ENCODE peak calls at places on chromosomes 7 and 10, in six cellular contexts. One of them, this sample, is unnamed.
A peak's percentile ranks its signal among the peaks of the same experiment; 100 is the strongest.

GRCh38 chr10:66931949-66932343 is 6.1 kb downstream of the LRRTM3 start:
- DNase-seq in naive thymus-derived CD4-positive, alpha-beta T cell: no peak
- DNase-seq in neuronal stem cell: no peak
- DNase-seq in GM06990: no peak
- DNase-seq in SJSA1: no peak
- DNase-seq in NT2/D1: no peak
- DNase-seq in this sample: no peak

GRCh38 chr7:113015038-113015645 is 71.5 kb downstream of the GPR85 start:
- DNase-seq in naive thymus-derived CD4-positive, alpha-beta T cell: no peak
- DNase-seq in neuronal stem cell: no peak
- DNase-seq in GM06990: no peak
- DNase-seq in SJSA1: peak; percentile 25
- DNase-seq in NT2/D1: no peak
- DNase-seq in this sample: no peak

GRCh38 chr7:1520574-1521234 is 9.8 kb upstream of the MAFK start:
- DNase-seq in naive thymus-derived CD4-positive, alpha-beta T cell: no peak
- DNase-seq in neuronal stem cell: no peak
- DNase-seq in GM06990: no peak
- DNase-seq in SJSA1: peak; percentile 99
- DNase-seq in NT2/D1: no peak
- DNase-seq in this sample: no peak

GRCh38 chr10:26367771-26368170 is 70.4 kb upstream of the APBB1IP start:
- DNase-seq in naive thymus-derived CD4-positive, alpha-beta T cell: peak; percentile 29
- DNase-seq in neuronal stem cell: peak; percentile 64
- DNase-seq in GM06990: peak; percentile 26
- DNase-seq in SJSA1: no peak
- DNase-seq in NT2/D1: peak; percentile 48
- DNase-seq in this sample: no peak

GRCh38 chr10:91051834-91052233 is 130.9 kb upstream of the ANKRD1 start:
- DNase-seq in naive thymus-derived CD4-positive, alpha-beta T cell: no peak
- DNase-seq in neuronal stem cell: no peak
- DNase-seq in GM06990: no peak
- DNase-seq in SJSA1: no peak
- DNase-seq in NT2/D1: no peak
- DNase-seq in this sample: no peak

GRCh38 chr10:111546216-111546615 is 469.4 kb downstream of the ADRA2A start:
- DNase-seq in naive thymus-derived CD4-positive, alpha-beta T cell: no peak
- DNase-seq in neuronal stem cell: no peak
- DNase-seq in GM06990: no peak
- DNase-seq in SJSA1: no peak
- DNase-seq in NT2/D1: no peak
- DNase-seq in this sample: no peak

GRCh38 chr10:46231087-46231486 is 55.7 kb upstream of the ANTXRL start:
- DNase-seq in naive thymus-derived CD4-positive, alpha-beta T cell: no peak
- DNase-seq in neuronal stem cell: no peak
- DNase-seq in GM06990: no peak
- DNase-seq in SJSA1: no peak
- DNase-seq in NT2/D1: no peak
- DNase-seq in this sample: no peak

GRCh38 chr10:109912335-109913282 is 10.7 kb downstream of the XPNPEP1 start:
- DNase-seq in naive thymus-derived CD4-positive, alpha-beta T cell: no peak
- DNase-seq in neuronal stem cell: no peak
- DNase-seq in GM06990: peak; percentile 43
- DNase-seq in SJSA1: no peak
- DNase-seq in NT2/D1: no peak
- DNase-seq in this sample: no peak

GRCh38 chr7:114487174-114487573 is 72.6 kb downstream of the FOXP2 start:
- DNase-seq in naive thymus-derived CD4-positive, alpha-beta T cell: no peak
- DNase-seq in neuronal stem cell: no peak
- DNase-seq in GM06990: no peak
- DNase-seq in SJSA1: no peak
- DNase-seq in NT2/D1: no peak
- DNase-seq in this sample: no peak

GRCh38 chr7:81399461-81399860 is 370.4 kb downstream of the HGF start:
- DNase-seq in naive thymus-derived CD4-positive, alpha-beta T cell: no peak
- DNase-seq in neuronal stem cell: no peak
- DNase-seq in GM06990: no peak
- DNase-seq in SJSA1: no peak
- DNase-seq in NT2/D1: no peak
- DNase-seq in this sample: no peak

GRCh38 chr7:159031135-159031701 is 113.4 kb downstream of the VIPR2 start:
- DNase-seq in naive thymus-derived CD4-positive, alpha-beta T cell: no peak
- DNase-seq in neuronal stem cell: no peak
- DNase-seq in GM06990: no peak
- DNase-seq in SJSA1: no peak
- DNase-seq in NT2/D1: no peak
- DNase-seq in this sample: peak; percentile 78

GRCh38 chr10:75600833-75601232 is 169.4 kb downstream of the LRMDA start:
- DNase-seq in naive thymus-derived CD4-positive, alpha-beta T cell: no peak
- DNase-seq in neuronal stem cell: no peak
- DNase-seq in GM06990: no peak
- DNase-seq in SJSA1: no peak
- DNase-seq in NT2/D1: no peak
- DNase-seq in this sample: no peak

GRCh38 chr7:82442492-82443043 is 1.0 kb downstream of the CACNA2D1 start:
- DNase-seq in naive thymus-derived CD4-positive, alpha-beta T cell: no peak
- DNase-seq in neuronal stem cell: no peak
- DNase-seq in GM06990: peak; percentile 6
- DNase-seq in SJSA1: peak; percentile 47
- DNase-seq in NT2/D1: no peak
- DNase-seq in this sample: peak; percentile 56

GRCh38 chr7:31192996-31193395 is 140.9 kb downstream of the ADCYAP1R1 start:
- DNase-seq in naive thymus-derived CD4-positive, alpha-beta T cell: no peak
- DNase-seq in neuronal stem cell: peak; percentile 71
- DNase-seq in GM06990: peak; percentile 6
- DNase-seq in SJSA1: peak; percentile 23
- DNase-seq in NT2/D1: peak; percentile 86
- DNase-seq in this sample: peak; percentile 65

GRCh38 chr10:17737021-17737965 is 14.7 kb upstream of the TMEM236 start:
- DNase-seq in naive thymus-derived CD4-positive, alpha-beta T cell: peak; percentile 6
- DNase-seq in neuronal stem cell: peak; percentile 15
- DNase-seq in GM06990: no peak
- DNase-seq in SJSA1: peak; percentile 38
- DNase-seq in NT2/D1: peak; percentile 18
- DNase-seq in this sample: peak; percentile 37

GRCh38 chr7:44067064-44067951 is 1.9 kb upstream of the PGAM2 start:
- DNase-seq in naive thymus-derived CD4-positive, alpha-beta T cell: no peak
- DNase-seq in neuronal stem cell: no peak
- DNase-seq in GM06990: no peak
- DNase-seq in SJSA1: no peak
- DNase-seq in NT2/D1: no peak
- DNase-seq in this sample: peak; percentile 11

GRCh38 chr7:157514306-157514705 is 177.5 kb downstream of the DNAJB6 start:
- DNase-seq in naive thymus-derived CD4-positive, alpha-beta T cell: no peak
- DNase-seq in neuronal stem cell: no peak
- DNase-seq in GM06990: no peak
- DNase-seq in SJSA1: no peak
- DNase-seq in NT2/D1: no peak
- DNase-seq in this sample: no peak

GRCh38 chr10:55358539-55358938 is 557.5 kb upstream of the PCDH15 start:
- DNase-seq in naive thymus-derived CD4-positive, alpha-beta T cell: no peak
- DNase-seq in neuronal stem cell: no peak
- DNase-seq in GM06990: no peak
- DNase-seq in SJSA1: no peak
- DNase-seq in NT2/D1: no peak
- DNase-seq in this sample: no peak

GRCh38 chr10:34528320-34528719 is 286.8 kb downstream of the PARD3 start:
- DNase-seq in naive thymus-derived CD4-positive, alpha-beta T cell: no peak
- DNase-seq in neuronal stem cell: peak; percentile 43
- DNase-seq in GM06990: no peak
- DNase-seq in SJSA1: peak; percentile 88
- DNase-seq in NT2/D1: peak; percentile 85
- DNase-seq in this sample: no peak

GRCh38 chr10:7260912-7261700 is 149.7 kb downstream of the SFMBT2 start:
- DNase-seq in naive thymus-derived CD4-positive, alpha-beta T cell: no peak
- DNase-seq in neuronal stem cell: no peak
- DNase-seq in GM06990: no peak
- DNase-seq in SJSA1: no peak
- DNase-seq in NT2/D1: no peak
- DNase-seq in this sample: no peak

GRCh38 chr7:117951285-117951684 is 78.0 kb upstream of the CTTNBP2 start:
- DNase-seq in naive thymus-derived CD4-positive, alpha-beta T cell: no peak
- DNase-seq in neuronal stem cell: no peak
- DNase-seq in GM06990: no peak
- DNase-seq in SJSA1: no peak
- DNase-seq in NT2/D1: no peak
- DNase-seq in this sample: no peak

GRCh38 chr10:29646238-29646902 is 11.6 kb upstream of the SVIL start:
- DNase-seq in naive thymus-derived CD4-positive, alpha-beta T cell: no peak
- DNase-seq in neuronal stem cell: no peak
- DNase-seq in GM06990: no peak
- DNase-seq in SJSA1: peak; percentile 27
- DNase-seq in NT2/D1: no peak
- DNase-seq in this sample: peak; percentile 51

GRCh38 chr10:47061776-47062175 is 150.5 kb downstream of the PTPN20 start:
- DNase-seq in naive thymus-derived CD4-positive, alpha-beta T cell: no peak
- DNase-seq in neuronal stem cell: no peak
- DNase-seq in GM06990: no peak
- DNase-seq in SJSA1: no peak
- DNase-seq in NT2/D1: no peak
- DNase-seq in this sample: no peak

GRCh38 chr7:94313926-94314325 is 80.8 kb upstream of the COL1A2 start:
- DNase-seq in naive thymus-derived CD4-positive, alpha-beta T cell: no peak
- DNase-seq in neuronal stem cell: no peak
- DNase-seq in GM06990: no peak
- DNase-seq in SJSA1: no peak
- DNase-seq in NT2/D1: no peak
- DNase-seq in this sample: no peak

GRCh38 chr10:117544729-117545140 is 2.2 kb downstream of the EMX2 start:
- DNase-seq in naive thymus-derived CD4-positive, alpha-beta T cell: no peak
- DNase-seq in neuronal stem cell: no peak
- DNase-seq in GM06990: no peak
- DNase-seq in SJSA1: no peak
- DNase-seq in NT2/D1: no peak
- DNase-seq in this sample: no peak

GRCh38 chr10:105354010-105354409 is 712.9 kb downstream of the SORCS3 start:
- DNase-seq in naive thymus-derived CD4-positive, alpha-beta T cell: no peak
- DNase-seq in neuronal stem cell: no peak
- DNase-seq in GM06990: no peak
- DNase-seq in SJSA1: no peak
- DNase-seq in NT2/D1: no peak
- DNase-seq in this sample: no peak

GRCh38 chr10:121527690-121528089 is 70.6 kb downstream of the FGFR2 start:
- DNase-seq in naive thymus-derived CD4-positive, alpha-beta T cell: no peak
- DNase-seq in neuronal stem cell: peak; percentile 37
- DNase-seq in GM06990: no peak
- DNase-seq in SJSA1: no peak
- DNase-seq in NT2/D1: no peak
- DNase-seq in this sample: no peak

GRCh38 chr7:43108255-43109011 is 4.0 kb upstream of the HECW1 start:
- DNase-seq in naive thymus-derived CD4-positive, alpha-beta T cell: no peak
- DNase-seq in neuronal stem cell: peak; percentile 64
- DNase-seq in GM06990: peak; percentile 49
- DNase-seq in SJSA1: peak; percentile 64
- DNase-seq in NT2/D1: peak; percentile 81
- DNase-seq in this sample: peak; percentile 62

DNA sequence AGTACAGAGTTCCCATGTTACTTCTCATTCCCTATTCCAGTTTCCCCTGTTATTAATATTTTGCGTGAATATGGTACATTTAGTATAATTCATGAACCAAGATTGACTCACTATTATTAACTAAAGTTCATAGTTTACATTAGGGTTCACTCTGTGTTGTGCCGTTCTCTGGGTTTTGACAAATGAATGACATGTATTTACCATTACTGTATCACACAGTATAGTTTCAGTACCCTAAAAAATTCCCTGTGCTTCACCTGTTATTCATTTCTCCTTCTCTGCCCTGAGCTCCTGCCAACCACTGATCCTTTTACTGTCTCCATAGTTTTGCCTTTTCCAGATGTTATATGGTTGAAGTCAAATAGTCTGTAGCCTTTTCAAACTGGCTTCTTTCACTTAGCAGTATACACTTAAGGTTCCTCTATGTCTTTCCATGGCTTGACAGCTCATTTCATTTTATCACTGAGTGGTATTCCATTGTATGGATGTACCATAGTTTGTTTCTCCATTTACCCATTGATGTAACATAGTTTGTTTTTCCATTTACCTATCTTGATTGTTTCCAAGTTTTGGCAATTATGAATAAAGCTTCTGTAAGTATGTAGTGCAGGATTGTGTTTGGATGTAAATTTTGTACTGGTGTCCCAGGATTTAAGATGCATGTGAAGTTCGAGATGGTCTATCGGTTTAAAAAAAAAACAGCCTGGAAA is 58.8 kb downstream of the CDK14 start:
- DNase-seq in naive thymus-derived CD4-positive, alpha-beta T cell: no peak
- DNase-seq in neuronal stem cell: no peak
- DNase-seq in GM06990: no peak
- DNase-seq in SJSA1: no peak
- DNase-seq in NT2/D1: no peak
- DNase-seq in this sample: no peak
- H3K4me3 ChIP-seq in naive thymus-derived CD4-positive, alpha-beta T cell: no peak overlapping the region
- H3K4me3 ChIP-seq in neuronal stem cell: no peak overlapping the region
- H3K4me3 ChIP-seq in GM06990: no peak overlapping the region
- H3K4me3 ChIP-seq in SJSA1: no peak overlapping the region
- H3K4me3 ChIP-seq in NT2/D1: no peak overlapping the region
- H3K4me3 ChIP-seq in this sample: no peak overlapping the region

DNA sequence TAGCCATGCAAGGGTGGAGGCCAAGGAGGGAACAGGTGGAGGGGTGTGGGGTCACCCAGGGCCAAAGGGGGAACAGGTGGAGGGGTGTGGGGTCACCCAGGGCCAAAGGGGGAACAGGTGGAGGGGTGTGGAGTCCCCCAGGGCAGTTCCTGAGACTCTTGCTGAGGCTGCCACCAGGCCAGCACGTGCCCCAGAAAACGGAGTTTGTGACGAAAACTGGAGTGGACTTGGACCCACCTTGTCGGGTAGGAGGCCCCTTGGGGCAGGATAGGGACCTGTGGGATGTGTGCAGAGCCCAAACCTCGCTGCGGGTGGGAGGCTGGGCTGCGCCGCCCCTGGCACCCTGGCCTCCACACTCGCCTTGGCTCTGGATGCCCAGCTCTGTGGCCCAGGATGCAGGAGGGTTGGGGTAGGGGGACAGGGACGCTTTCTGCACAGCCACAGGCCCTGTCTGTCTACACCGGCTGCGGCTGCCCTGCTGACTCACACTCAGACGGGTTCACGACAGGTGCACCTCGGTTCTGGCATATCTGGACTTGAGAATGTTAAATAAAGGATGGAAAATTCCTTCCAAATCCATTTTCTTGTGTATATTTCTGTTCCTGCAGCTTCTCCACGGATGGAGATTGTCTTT is 562 bp upstream of the ADGRA1 start:
- DNase-seq in naive thymus-derived CD4-positive, alpha-beta T cell: no peak
- DNase-seq in neuronal stem cell: no peak
- DNase-seq in GM06990: no peak
- DNase-seq in SJSA1: no peak
- DNase-seq in NT2/D1: no peak
- DNase-seq in this sample: no peak
- H3K4me3 ChIP-seq in naive thymus-derived CD4-positive, alpha-beta T cell: no peak overlapping the region
- H3K4me3 ChIP-seq in neuronal stem cell: no peak overlapping the region
- H3K4me3 ChIP-seq in GM06990: no peak overlapping the region
- H3K4me3 ChIP-seq in SJSA1: no peak overlapping the region
- H3K4me3 ChIP-seq in NT2/D1: no peak overlapping the region
- H3K4me3 ChIP-seq in this sample: peak overlapping the region; percentile 51

GRCh38 chr10:13105184-13105583 is 5.2 kb downstream of the OPTN start:
- DNase-seq in naive thymus-derived CD4-positive, alpha-beta T cell: no peak
- DNase-seq in neuronal stem cell: no peak
- DNase-seq in GM06990: no peak
- DNase-seq in SJSA1: no peak
- DNase-seq in NT2/D1: no peak
- DNase-seq in this sample: no peak
- H3K4me3 ChIP-seq in naive thymus-derived CD4-positive, alpha-beta T cell: no peak overlapping the region
- H3K4me3 ChIP-seq in neuronal stem cell: no peak overlapping the region
- H3K4me3 ChIP-seq in GM06990: no peak overlapping the region
- H3K4me3 ChIP-seq in SJSA1: no peak overlapping the region
- H3K4me3 ChIP-seq in NT2/D1: no peak overlapping the region
- H3K4me3 ChIP-seq in this sample: no peak overlapping the region

GRCh38 chr10:120494313-120494710 is 37.3 kb downstream of the PLPP4 start:
- DNase-seq in naive thymus-derived CD4-positive, alpha-beta T cell: no peak
- DNase-seq in neuronal stem cell: no peak
- DNase-seq in GM06990: no peak
- DNase-seq in SJSA1: no peak
- DNase-seq in NT2/D1: no peak
- DNase-seq in this sample: no peak
- H3K4me3 ChIP-seq in naive thymus-derived CD4-positive, alpha-beta T cell: no peak overlapping the region
- H3K4me3 ChIP-seq in neuronal stem cell: no peak overlapping the region
- H3K4me3 ChIP-seq in GM06990: no peak overlapping the region
- H3K4me3 ChIP-seq in SJSA1: no peak overlapping the region
- H3K4me3 ChIP-seq in NT2/D1: no peak overlapping the region
- H3K4me3 ChIP-seq in this sample: no peak overlapping the region

This sample was measured in psoas muscle.